ENCODE peak calls at places on chromosomes 4 and X, in seven cellular contexts. H is A549, J is tibial artery, Z is body of pancreas, W is coronary artery, R is mammary epithelial cell, I is fibroblast of lung. U is an unnamed sample.

GRCh38 chr4:126956192-126956897 is 676.4 kb upstream of the INTU start:
- DNase-seq in H (no peak), J (no peak), Z (no peak), W (no peak), R (no peak), I (no peak), U (no peak)

GRCh38 chr4:166662266-166662843 is 571.9 kb downstream of the SPOCK3 start:
- DNase-seq in H (no peak), J (no peak), Z (no peak), W (no peak), R (peak), I (no peak), U (no peak)

GRCh38 chrX:39726810-39727209 is 370.9 kb downstream of the BCOR start:
- DNase-seq in H (no peak), J (no peak), Z (no peak), W (peak), R (peak), I (no peak), U (no peak)

GRCh38 chr4:4941741-4942140 is 77.5 kb downstream of the CYTL1 start:
- DNase-seq in H (no peak), J (no peak), Z (no peak), W (no peak), R (no peak), I (no peak), U (no peak)

GRCh38 chr4:173318648-173319211 is 15.4 kb downstream of the HMGB2 start:
- DNase-seq in H (no peak), J (no peak), Z (no peak), W (no peak), R (peak), I (peak), U (no peak)

GRCh38 chrX:44157858-44158257 is 184.7 kb upstream of the NDP start:
- DNase-seq in H (no peak), J (peak), Z (no peak), W (no peak), R (peak), I (peak), U (no peak)

GRCh38 chr4:1249731-1250526 is 999 bp upstream of the CTBP1 start:
- DNase-seq in H (peak), J (peak), Z (peak), W (peak), R (peak), I (peak), U (no peak)

GRCh38 chr4:8556341-8557150 is 23.6 kb upstream of the GPR78 start:
- DNase-seq in H (no peak), J (peak), Z (no peak), W (no peak), R (no peak), I (no peak), U (no peak)

GRCh38 chr4:7430965-7431695 is 3.6 kb downstream of the PSAPL1 start:
- DNase-seq in H (no peak), J (peak), Z (no peak), W (no peak), R (no peak), I (no peak), U (no peak)

GRCh38 chr4:6466756-6467381 is 5.5 kb downstream of the PPP2R2C start:
- DNase-seq in H (no peak), J (no peak), Z (no peak), W (no peak), R (no peak), I (no peak), U (no peak)

GRCh38 chrX:68498044-68498507 is 775 bp upstream of the YIPF6 start:
- DNase-seq in H (peak), J (no peak), Z (no peak), W (no peak), R (no peak), I (no peak), U (no peak)

GRCh38 chr4:187603093-187603395 is 392.5 kb upstream of the ZFP42 start:
- DNase-seq in H (no peak), J (no peak), Z (no peak), W (no peak), R (no peak), I (peak), U (no peak)

GRCh38 chr4:20362148-20362547 is 110.4 kb downstream of the SLIT2 start:
- DNase-seq in H (no peak), J (no peak), Z (no peak), W (no peak), R (no peak), I (no peak), U (no peak)

GRCh38 chr4:120317713-120318112 is 251.1 kb upstream of the MAD2L1 start:
- DNase-seq in H (no peak), J (no peak), Z (no peak), W (no peak), R (no peak), I (peak), U (no peak)

GRCh38 chrX:153065389-153065788 is 6.9 kb upstream of the PNMA6A start:
- DNase-seq in H (peak), J (no peak), Z (no peak), W (no peak), R (no peak), I (no peak), U (no peak)

GRCh38 chrX:17519349-17519748 is 144.3 kb downstream of the NHS start:
- DNase-seq in H (no peak), J (peak), Z (peak), W (peak), R (no peak), I (peak), U (no peak)

GRCh38 chr4:159069922-159070321 is 33.0 kb upstream of the RAPGEF2 start:
- DNase-seq in H (no peak), J (no peak), Z (no peak), W (no peak), R (peak), I (peak), U (no peak)

GRCh38 chrX:39214380-39215126 is 413.3 kb downstream of the MID1IP1 start:
- DNase-seq in H (no peak), J (no peak), Z (no peak), W (no peak), R (no peak), I (no peak), U (no peak)

GRCh38 chrX:130719399-130719798 is 183.6 kb downstream of the ENOX2 start:
- DNase-seq in H (no peak), J (no peak), Z (no peak), W (no peak), R (no peak), I (no peak), U (peak)

GRCh38 chrX:134396174-134396573 is 63.8 kb upstream of the HPRT1 start:
- DNase-seq in H (peak), J (no peak), Z (no peak), W (no peak), R (peak), I (peak), U (no peak)

GRCh38 chrX:44503550-44503949 is 39.1 kb downstream of the FUNDC1 start:
- DNase-seq in H (no peak), J (no peak), Z (no peak), W (no peak), R (no peak), I (no peak), U (no peak)

GRCh38 chr4:5676763-5677162 is 31.6 kb downstream of the EVC2 start:
- DNase-seq in H (no peak), J (no peak), Z (no peak), W (no peak), R (no peak), I (no peak), U (no peak)

GRCh38 chr4:151529187-151529586 is 120.2 kb downstream of the FHIP1A start:
- DNase-seq in H (no peak), J (no peak), Z (no peak), W (no peak), R (no peak), I (no peak), U (no peak)

GRCh38 chrX:149630681-149631292 is 805 bp downstream of the TMEM185A start:
- DNase-seq in H (peak), J (no peak), Z (peak), W (no peak), R (peak), I (peak), U (no peak)
- TF ChIP-seq CTCF in H (no peak), J (no peak), Z (peak), W (no peak), R (peak), I (no peak), U (no peak)

GRCh38 chr4:182307746-182308145 is 64.5 kb downstream of the TENM3 start:
- DNase-seq in H (no peak), J (no peak), Z (peak), W (no peak), R (peak), I (peak), U (no peak)

GRCh38 chr4:182306792-182307507 is 63.7 kb downstream of the TENM3 start:
- DNase-seq in H (no peak), J (no peak), Z (no peak), W (no peak), R (peak), I (peak), U (no peak)

GRCh38 chr4:182309877-182310276 is 66.7 kb downstream of the TENM3 start:
- DNase-seq in H (no peak), J (no peak), Z (no peak), W (no peak), R (no peak), I (no peak), U (no peak)

GRCh38 chr4:182314537-182314936 is 71.3 kb downstream of the TENM3 start:
- DNase-seq in H (no peak), J (no peak), Z (no peak), W (no peak), R (no peak), I (no peak), U (no peak)

DNA sequence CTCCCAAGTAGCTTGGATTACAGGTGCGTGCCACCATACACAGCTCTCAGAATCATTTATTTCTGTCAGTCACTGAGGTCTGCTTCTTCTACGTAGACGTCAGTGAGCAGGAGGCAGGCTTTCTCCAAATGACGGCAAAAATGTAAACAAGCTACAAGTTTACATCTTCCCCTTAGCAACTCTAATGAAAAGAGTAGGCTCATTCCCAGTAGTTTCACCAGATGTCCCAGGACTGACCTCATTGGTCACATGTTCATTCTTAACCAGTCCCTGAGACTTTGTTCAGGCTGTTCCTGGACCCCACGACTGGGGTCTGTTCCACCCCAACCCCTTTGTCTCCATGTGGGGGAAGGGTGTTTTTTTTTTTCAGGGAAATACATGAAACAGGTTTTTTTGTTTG is 67.1 kb downstream of the TENM3 start:
- DNase-seq in H (no peak), J (no peak), Z (no peak), W (no peak), R (no peak), I (peak), U (no peak)
- TF ChIP-seq CTCF in H (no peak), J (no peak), Z (no peak), W (no peak), R (no peak), I (no peak), U (no peak)

DNA sequence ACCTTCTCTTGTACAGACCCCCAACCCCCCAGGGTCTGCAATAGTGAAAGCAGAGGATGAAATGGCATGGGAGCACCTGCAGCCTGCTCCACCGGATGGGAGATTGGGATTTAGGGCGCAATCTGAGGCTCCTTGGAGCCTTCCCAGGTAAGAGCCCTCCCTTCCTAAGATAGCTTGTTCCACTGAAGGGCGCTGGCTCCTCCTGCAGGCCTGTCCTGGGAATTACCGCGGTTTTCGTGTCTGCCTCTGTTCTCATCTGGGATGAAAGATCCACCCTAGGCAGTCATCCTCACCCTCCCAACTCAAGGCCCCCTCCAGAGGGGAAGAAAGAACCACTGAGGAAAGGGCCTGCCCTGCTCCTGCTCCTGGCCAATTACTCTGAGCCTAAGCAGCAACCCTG is 547.6 kb downstream of the SMARCA1 start:
- DNase-seq in H (peak), J (no peak), Z (peak), W (no peak), R (peak), I (no peak), U (peak)
- TF ChIP-seq CTCF in H (peak), J (no peak), Z (peak), W (no peak), R (peak), I (no peak), U (peak)

DNA sequence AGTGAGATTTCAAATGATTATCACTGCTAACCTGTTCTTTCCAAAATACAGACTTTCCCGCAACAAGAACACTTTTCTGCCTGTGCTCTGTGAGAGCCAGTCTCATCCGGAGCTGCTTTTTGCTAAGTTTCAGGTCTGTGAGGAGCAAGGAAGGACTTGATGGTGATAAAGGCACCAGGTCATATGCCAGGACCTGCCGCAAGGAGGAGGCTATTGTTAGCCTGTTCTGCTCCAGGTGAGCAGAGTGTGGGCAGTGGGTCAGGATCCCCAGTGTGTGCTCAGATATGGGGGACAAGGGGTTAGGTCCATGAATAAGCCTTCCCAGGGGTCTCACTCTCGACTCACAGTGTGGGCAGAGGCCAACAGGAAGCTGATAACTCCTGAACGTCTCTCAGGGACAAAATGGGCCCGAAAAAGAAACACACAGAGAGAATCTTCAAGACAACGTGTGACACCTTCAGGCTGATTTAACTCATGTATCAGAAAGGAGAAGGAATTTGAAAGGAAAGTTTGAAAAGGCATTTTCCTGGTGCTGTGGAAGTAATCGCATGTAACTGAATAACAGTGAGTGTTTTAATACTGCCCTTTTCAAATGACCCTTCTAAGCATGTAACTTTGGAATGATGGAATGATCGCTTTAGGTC is 57.7 kb upstream of the PDLIM3 start:
- DNase-seq in H (no peak), J (no peak), Z (no peak), W (no peak), R (no peak), I (peak), U (no peak)
- TF ChIP-seq CTCF in H (no peak), J (no peak), Z (no peak), W (no peak), R (no peak), I (no peak), U (no peak)

GRCh38 chrX:104668550-104668949 is 102.6 kb downstream of the IL1RAPL2 start:
- DNase-seq in H (peak), J (no peak), Z (no peak), W (no peak), R (peak), I (peak), U (no peak)
- TF ChIP-seq CTCF in H (no peak), J (peak), Z (no peak), W (no peak), R (peak), I (no peak), U (peak)

DNA sequence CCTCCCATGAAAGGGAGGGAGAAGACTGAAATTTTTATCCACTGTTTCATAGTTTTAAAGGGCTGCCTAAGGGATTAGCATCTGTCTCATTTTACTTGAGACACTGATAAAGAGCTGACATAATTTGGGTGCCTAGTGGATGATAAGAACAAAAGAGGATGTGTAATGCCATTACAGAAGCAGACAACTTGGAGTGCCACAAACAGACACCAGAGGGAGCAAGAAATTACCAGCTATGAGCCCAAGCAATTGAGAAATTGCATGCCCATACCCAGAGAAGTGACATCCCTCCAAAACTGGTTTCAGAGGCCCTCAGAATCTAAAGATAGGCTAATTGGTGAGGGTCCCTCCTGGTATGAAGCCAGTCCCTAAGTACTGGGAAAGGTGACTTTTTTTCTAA is 38.5 kb upstream of the POU3F4 start:
- DNase-seq in H (peak), J (no peak), Z (peak), W (no peak), R (peak), I (no peak), U (peak)
- TF ChIP-seq CTCF in H (no peak), J (no peak), Z (peak), W (no peak), R (peak), I (no peak), U (peak)